ENCODE peak calls at places on chromosomes 6 and 20, in six cellular contexts. F, R, V, A, N and Y are unnamed samples.

GRCh38 chr20:23052904-23053303 is 3.4 kb upstream of the THBD start:
- DNase-seq in F (no peak), R (no peak), V (no peak), A (no peak), N (no peak), Y (no peak)

GRCh38 chr20:8800089-8800488 is 268.8 kb upstream of the PLCB4 start:
- DNase-seq in F (no peak), R (no peak), V (no peak), A (no peak), N (no peak), Y (no peak)

GRCh38 chr6:136547336-136547735 is 2.9 kb downstream of the MAP7 start:
- DNase-seq in F (peak), R (no peak), V (peak), A (no peak), N (no peak), Y (no peak)

GRCh38 chr6:147468634-147469033 is 39.9 kb upstream of the SAMD5 start:
- DNase-seq in F (no peak), R (no peak), V (no peak), A (no peak), N (no peak), Y (no peak)

GRCh38 chr6:106820412-106820852 is 154.1 kb downstream of the CD24 start:
- DNase-seq in F (no peak), R (no peak), V (no peak), A (no peak), N (no peak), Y (peak)

GRCh38 chr6:79750806-79751205 is 119.7 kb downstream of the SH3BGRL2 start:
- DNase-seq in F (no peak), R (no peak), V (no peak), A (no peak), N (no peak), Y (no peak)

GRCh38 chr6:28941681-28942448 is 18.1 kb upstream of the TRIM27 start:
- DNase-seq in F (no peak), R (no peak), V (peak), A (no peak), N (no peak), Y (peak)

GRCh38 chr6:35727935-35728662 is 8.7 kb upstream of the ARMC12 start:
- DNase-seq in F (peak), R (peak), V (peak), A (peak), N (peak), Y (peak)

GRCh38 chr6:157759028-157759427 is 64.0 kb upstream of the SNX9 start:
- DNase-seq in F (no peak), R (no peak), V (no peak), A (no peak), N (no peak), Y (no peak)

GRCh38 chr6:36838896-36839818 is at the start of gene CPNE5:
- DNase-seq in F (no peak), R (no peak), V (no peak), A (no peak), N (no peak), Y (no peak)

GRCh38 chr6:168338777-168339176 is 19.2 kb upstream of the DACT2 start:
- DNase-seq in F (no peak), R (no peak), V (no peak), A (no peak), N (no peak), Y (no peak)

GRCh38 chr6:19802656-19803055 is 34.5 kb upstream of the ID4 start:
- DNase-seq in F (no peak), R (no peak), V (no peak), A (no peak), N (no peak), Y (no peak)

GRCh38 chr20:58622671-58623578 is 28.2 kb upstream of the STX16 start:
- DNase-seq in F (no peak), R (no peak), V (no peak), A (no peak), N (no peak), Y (no peak)

GRCh38 chr20:5061209-5061608 is 58.5 kb downstream of the PCNA start:
- DNase-seq in F (peak), R (peak), V (peak), A (no peak), N (no peak), Y (peak)

GRCh38 chr6:27650620-27651370 is 177.9 kb upstream of the ZNF184 start:
- DNase-seq in F (peak), R (peak), V (peak), A (no peak), N (no peak), Y (peak)

GRCh38 chr20:44979090-44979621 is 12.8 kb downstream of the STK4 start:
- DNase-seq in F (no peak), R (no peak), V (no peak), A (no peak), N (no peak), Y (peak)

GRCh38 chr6:142830807-142831206 is 114.2 kb downstream of the HIVEP2 start:
- DNase-seq in F (no peak), R (no peak), V (no peak), A (no peak), N (no peak), Y (no peak)

GRCh38 chr6:25883991-25884390 is 9.9 kb upstream of the SLC17A3 start:
- DNase-seq in F (peak), R (peak), V (peak), A (no peak), N (no peak), Y (peak)

GRCh38 chr6:63465750-63466149 is 106.5 kb upstream of the LOC128125822 start:
- DNase-seq in F (no peak), R (no peak), V (no peak), A (no peak), N (no peak), Y (no peak)

GRCh38 chr6:18216411-18216810 is 47.9 kb downstream of the DEK start:
- DNase-seq in F (peak), R (no peak), V (no peak), A (no peak), N (no peak), Y (no peak)

GRCh38 chr6:15409301-15410125 is 163.6 kb downstream of the JARID2 start:
- DNase-seq in F (no peak), R (no peak), V (no peak), A (no peak), N (no peak), Y (no peak)

GRCh38 chr6:5776104-5776503 is 230.6 kb downstream of the NRN1 start:
- DNase-seq in F (no peak), R (no peak), V (no peak), A (no peak), N (no peak), Y (no peak)

GRCh38 chr6:96478695-96479094 is 42.9 kb upstream of the UFL1 start:
- DNase-seq in F (no peak), R (no peak), V (no peak), A (no peak), N (no peak), Y (no peak)

GRCh38 chr6:166514196-166514595 is 72.3 kb downstream of the RAMACL start:
- DNase-seq in F (no peak), R (no peak), V (no peak), A (no peak), N (no peak), Y (peak)
- TF ChIP-seq CTCF in F (no peak), R (peak), V (peak), A (no peak), N (no peak), Y (peak)

DNA sequence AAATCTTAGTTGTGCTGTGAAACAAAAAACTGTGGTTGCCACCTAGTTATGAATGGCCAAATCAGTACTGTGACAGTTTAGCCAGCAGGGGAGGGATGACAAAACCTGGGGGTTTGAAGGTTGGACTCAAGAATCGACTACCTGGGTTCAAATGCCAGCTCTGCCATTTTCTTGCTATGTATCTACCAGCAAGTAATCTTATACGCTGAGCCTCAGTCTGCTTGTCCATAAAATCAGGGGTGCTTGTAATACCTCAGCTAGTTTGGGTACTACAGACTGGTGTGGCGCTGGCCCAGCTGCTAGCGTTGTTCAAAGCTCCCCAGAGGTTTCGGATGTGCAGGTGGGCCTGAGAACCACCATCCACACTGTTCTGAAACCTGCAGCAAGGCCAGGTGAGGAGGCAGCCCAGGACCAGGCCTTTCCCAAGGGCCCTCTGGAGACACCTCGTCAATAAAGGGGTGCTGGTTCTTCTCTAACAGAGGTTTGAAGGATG is 40.4 kb downstream of the TRAM2 start:
- DNase-seq in F (no peak), R (no peak), V (no peak), A (no peak), N (no peak), Y (no peak)
- TF ChIP-seq CTCF in F (no peak), R (no peak), V (no peak), A (no peak), N (no peak), Y (no peak)

GRCh38 chr6:133894369-133894768 is 5.5 kb downstream of the TCF21 start:
- DNase-seq in F (no peak), R (no peak), V (no peak), A (no peak), N (no peak), Y (no peak)

GRCh38 chr6:133894795-133895401 is 6.0 kb downstream of the TCF21 start:
- DNase-seq in F (no peak), R (no peak), V (peak), A (no peak), N (no peak), Y (no peak)

GRCh38 chr6:133896344-133896721 is 7.4 kb downstream of the TCF21 start:
- DNase-seq in F (no peak), R (peak), V (no peak), A (no peak), N (no peak), Y (no peak)

GRCh38 chr6:133893324-133893692 is 4.4 kb downstream of the TCF21 start:
- DNase-seq in F (no peak), R (no peak), V (no peak), A (no peak), N (no peak), Y (no peak)

DNA sequence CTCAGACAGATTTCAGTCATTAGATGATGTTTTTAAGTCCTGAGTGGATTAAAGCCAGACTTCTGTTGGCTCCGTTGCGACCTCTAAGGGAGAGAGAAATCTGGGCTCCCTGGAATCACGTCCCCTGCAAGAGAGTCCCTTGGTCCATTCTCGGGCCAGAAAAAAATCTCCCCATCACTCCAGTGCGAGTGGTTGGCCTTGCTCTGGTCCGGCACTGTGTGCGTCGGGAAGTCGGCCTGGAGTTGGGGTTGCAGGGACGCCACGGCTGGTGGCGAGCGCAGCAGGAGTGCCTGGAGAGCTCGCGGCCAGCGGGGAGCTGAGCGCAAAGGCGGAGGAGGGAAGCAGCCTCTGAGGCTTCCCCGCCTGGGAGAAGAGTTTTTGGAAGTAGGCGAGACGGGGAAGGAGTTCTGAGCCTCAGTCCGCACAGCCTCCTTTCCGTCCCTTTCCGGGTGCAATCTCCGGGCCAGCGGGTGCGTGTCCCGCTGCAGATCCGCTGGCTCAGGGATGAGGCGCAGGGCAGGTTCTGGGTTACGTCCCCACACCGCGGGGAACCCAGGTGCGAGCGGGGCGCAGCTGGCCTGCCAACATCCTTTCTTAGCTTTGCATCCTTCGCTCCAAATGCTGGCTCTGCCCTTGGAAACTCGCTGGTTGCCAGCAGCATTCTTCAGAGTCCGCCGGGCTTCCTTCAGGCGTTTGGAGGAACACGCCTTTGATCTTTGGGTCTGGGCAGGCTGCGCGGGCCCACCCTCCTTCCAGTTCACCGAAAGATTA is 6.8 kb downstream of the TCF21 start:
- DNase-seq in F (no peak), R (no peak), V (peak), A (peak), N (no peak), Y (peak)
- TF ChIP-seq CTCF in F (no peak), R (no peak), V (no peak), A (no peak), N (no peak), Y (no peak)

DNA sequence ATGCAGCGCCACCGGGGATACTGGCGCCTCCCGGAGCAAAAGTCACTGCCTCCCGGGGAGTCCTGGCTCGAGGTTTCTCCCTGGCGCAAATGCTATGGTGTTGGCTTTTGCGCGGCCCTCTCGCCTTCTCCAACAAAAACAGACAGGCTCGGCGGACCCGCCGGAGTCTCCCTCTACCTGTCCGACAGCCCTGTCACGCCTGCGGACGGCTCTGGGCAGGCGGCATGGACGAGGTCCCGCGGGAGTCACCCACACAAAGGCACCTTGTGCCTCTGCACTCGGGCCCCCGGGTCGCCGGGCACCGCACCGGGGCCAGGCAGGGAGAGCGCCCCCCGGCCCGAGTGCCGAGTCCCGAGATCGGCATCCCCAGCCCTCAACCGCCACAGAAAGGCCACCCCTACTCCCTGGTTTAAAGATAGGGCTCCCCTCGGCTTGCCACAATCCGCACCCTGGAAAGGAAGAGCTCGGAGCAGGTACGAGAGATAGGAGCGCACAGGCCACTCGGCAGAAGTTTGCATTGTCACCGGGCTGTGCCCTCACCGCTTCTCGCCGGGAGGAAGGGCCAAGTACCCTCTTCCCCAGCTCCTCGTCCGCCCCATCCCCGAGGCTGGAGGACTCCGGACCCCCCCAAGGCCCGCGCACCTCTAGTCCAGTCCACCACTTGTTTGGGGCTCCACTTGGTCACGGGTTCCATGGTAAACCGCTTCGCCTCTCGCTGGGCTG is 903 bp downstream of the CNKSR3 start:
- DNase-seq in F (no peak), R (peak), V (peak), A (peak), N (no peak), Y (peak)
- TF ChIP-seq CTCF in F (no peak), R (peak), V (no peak), A (no peak), N (no peak), Y (no peak)

GRCh38 chr6:41896280-41896679 is 1.1 kb upstream of the USP49 start:
- DNase-seq in F (no peak), R (no peak), V (no peak), A (no peak), N (no peak), Y (no peak)

GRCh38 chr6:41901882-41902519 is 6.8 kb upstream of the USP49 start:
- DNase-seq in F (no peak), R (no peak), V (peak), A (no peak), N (no peak), Y (peak)
- TF ChIP-seq CTCF in F (peak), R (peak), V (no peak), A (peak), N (no peak), Y (no peak)

GRCh38 chr6:145486306-145486705 is 249.0 kb downstream of the EPM2A start:
- DNase-seq in F (no peak), R (no peak), V (no peak), A (no peak), N (no peak), Y (no peak)

GRCh38 chr6:145497006-145497405 is 238.3 kb downstream of the EPM2A start:
- DNase-seq in F (no peak), R (no peak), V (no peak), A (no peak), N (no peak), Y (no peak)

GRCh38 chr6:145490068-145490467 is 245.3 kb downstream of the EPM2A start:
- DNase-seq in F (no peak), R (peak), V (no peak), A (no peak), N (no peak), Y (no peak)

GRCh38 chr6:145491126-145491525 is 244.2 kb downstream of the EPM2A start:
- DNase-seq in F (no peak), R (no peak), V (no peak), A (no peak), N (no peak), Y (no peak)
- TF ChIP-seq CTCF in F (peak), R (peak), V (no peak), A (no peak), N (no peak), Y (no peak)

GRCh38 chr6:169654590-169655391 is 47.0 kb downstream of the WDR27 start:
- DNase-seq in F (peak), R (no peak), V (peak), A (peak), N (peak), Y (peak)
- TF ChIP-seq CTCF in F (peak), R (no peak), V (no peak), A (no peak), N (peak), Y (no peak)

DNA sequence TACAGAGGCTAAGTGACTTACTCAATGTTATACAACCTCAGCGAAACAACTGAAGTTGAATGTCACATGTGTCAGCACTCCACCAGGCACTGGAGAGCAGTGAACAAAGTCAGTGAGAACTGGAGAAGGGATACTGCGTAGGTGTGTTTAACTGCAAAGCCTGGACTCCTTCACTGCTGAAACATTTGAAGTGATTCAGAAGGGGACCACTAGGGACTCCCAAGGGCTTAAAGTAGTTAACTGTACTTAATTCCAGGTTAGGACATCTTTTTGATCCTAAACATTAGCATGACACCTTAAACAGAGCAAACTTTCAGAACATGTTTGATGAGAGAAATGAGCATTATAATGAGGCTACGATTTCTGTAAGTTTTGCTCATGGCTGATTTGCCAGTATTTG is 45.0 kb upstream of the ZBTB24 start:
- DNase-seq in F (peak), R (peak), V (peak), A (no peak), N (no peak), Y (no peak)
- TF ChIP-seq CTCF in F (no peak), R (no peak), V (peak), A (no peak), N (no peak), Y (peak)